ENCODE peak calls at places on chromosomes 13 and 19, in four cellular contexts. M, X, S and W are unnamed samples.

GRCh38 chr19:55632463-55632834 is 8.1 kb upstream of the ZNF784 start:
- DNase-seq in M (peak), X (peak), S (peak), W (no peak)

GRCh38 chr13:29547135-29547534 is 48.4 kb downstream of the SLC7A1 start:
- DNase-seq in M (no peak), X (no peak), S (no peak), W (no peak)

GRCh38 chr13:28559636-28560259 is 64.8 kb upstream of the FLT1 start:
- DNase-seq in M (no peak), X (no peak), S (no peak), W (no peak)

GRCh38 chr13:57624565-57625435 is 6.7 kb upstream of the PCDH17 start:
- DNase-seq in M (peak), X (peak), S (no peak), W (no peak)

GRCh38 chr13:98068511-98068910 is 74.4 kb upstream of the FARP1 start:
- DNase-seq in M (peak), X (no peak), S (no peak), W (no peak)

GRCh38 chr19:33231511-33231910 is 5.9 kb upstream of the SLC7A10 start:
- DNase-seq in M (no peak), X (no peak), S (no peak), W (no peak)

GRCh38 chr19:55546822-55547614 is 1.7 kb upstream of the SBK3 start:
- DNase-seq in M (peak), X (no peak), S (no peak), W (no peak)

GRCh38 chr19:38657633-38658222 is 10.3 kb downstream of the ACTN4 start:
- DNase-seq in M (no peak), X (no peak), S (no peak), W (no peak)

GRCh38 chr13:90445179-90445578 is 902.3 kb upstream of the MIR17HG start:
- DNase-seq in M (no peak), X (no peak), S (no peak), W (no peak)

GRCh38 chr13:112905990-112906641 is 62.9 kb upstream of the MCF2L start:
- DNase-seq in M (no peak), X (no peak), S (no peak), W (no peak)

GRCh38 chr19:38049105-38049649 is 142.2 kb downstream of the SIPA1L3 start:
- DNase-seq in M (no peak), X (peak), S (peak), W (peak)

GRCh38 chr19:42440357-42441046 is 2.2 kb downstream of the CXCL17 start:
- DNase-seq in M (peak), X (no peak), S (no peak), W (peak)

GRCh38 chr13:68697551-68697950 is 1410.1 kb upstream of the ATXN8OS start:
- DNase-seq in M (peak), X (no peak), S (no peak), W (no peak)

GRCh38 chr19:441213-441823 is 19.5 kb downstream of the SHC2 start:
- DNase-seq in M (no peak), X (no peak), S (no peak), W (no peak)

GRCh38 chr19:4051175-4052101 is 15.3 kb downstream of the ZBTB7A start:
- DNase-seq in M (no peak), X (peak), S (no peak), W (no peak)

GRCh38 chr19:6062274-6062673 is 48.0 kb downstream of the RFX2 start:
- DNase-seq in M (peak), X (peak), S (no peak), W (no peak)

GRCh38 chr13:113759525-113760137 is 605 bp downstream of the TMEM255B start:
- DNase-seq in M (no peak), X (no peak), S (no peak), W (no peak)

GRCh38 chr13:98143601-98144500 is 957 bp downstream of the FARP1 start:
- DNase-seq in M (no peak), X (no peak), S (no peak), W (no peak)

GRCh38 chr13:25335856-25336255 is 34.4 kb downstream of the NUP58 start:
- DNase-seq in M (no peak), X (no peak), S (no peak), W (no peak)

GRCh38 chr13:99385940-99386339 is 78.7 kb upstream of the GPR183 start:
- DNase-seq in M (no peak), X (no peak), S (no peak), W (no peak)

GRCh38 chr13:113112893-113113845 is 7.6 kb downstream of the F7 start:
- DNase-seq in M (no peak), X (no peak), S (no peak), W (no peak)

GRCh38 chr13:110114351-110114750 is 192.6 kb downstream of the COL4A1 start:
- DNase-seq in M (no peak), X (no peak), S (no peak), W (no peak)

GRCh38 chr19:35592226-35592625 is 6.3 kb downstream of the PMIS2 start:
- DNase-seq in M (peak), X (peak), S (no peak), W (peak)

GRCh38 chr19:11142528-11143171 is 12.9 kb downstream of the SPC24 start:
- DNase-seq in M (peak), X (no peak), S (no peak), W (no peak)

GRCh38 chr13:41995946-41996345 is 35.0 kb upstream of the VWA8 start:
- DNase-seq in M (peak), X (peak), S (no peak), W (no peak)

GRCh38 chr13:101698400-101698799 is 245.9 kb downstream of the ITGBL1 start:
- DNase-seq in M (no peak), X (no peak), S (no peak), W (no peak)

GRCh38 chr13:105353654-105354053 is 1181.8 kb downstream of the EFNB2 start:
- DNase-seq in M (no peak), X (no peak), S (no peak), W (no peak)

GRCh38 chr13:50911051-50911690 is 1.6 kb downstream of the RNASEH2B start:
- DNase-seq in M (peak), X (peak), S (no peak), W (no peak)

GRCh38 chr19:43527860-43528622 is 1.0 kb upstream of the ETHE1 start:
- DNase-seq in M (no peak), X (no peak), S (no peak), W (no peak)

GRCh38 chr13:100854091-100854490 is 179.5 kb upstream of the TMTC4 start:
- DNase-seq in M (no peak), X (no peak), S (no peak), W (no peak)

GRCh38 chr19:43407416-43408005 is 7.2 kb upstream of the TEX101 start:
- DNase-seq in M (no peak), X (no peak), S (no peak), W (no peak)

GRCh38 chr13:60019119-60019993 is 144.4 kb downstream of the DIAPH3 start:
- DNase-seq in M (no peak), X (no peak), S (peak), W (no peak)

GRCh38 chr19:13621413-13621812 is 115.1 kb upstream of the CACNA1A start:
- DNase-seq in M (peak), X (no peak), S (no peak), W (no peak)

GRCh38 chr19:55418185-55418584 is 10.6 kb upstream of the UBE2S start:
- DNase-seq in M (peak), X (no peak), S (no peak), W (no peak)

GRCh38 chr13:22936228-22936627 is 244.6 kb upstream of the SGCG start:
- DNase-seq in M (no peak), X (no peak), S (no peak), W (no peak)

GRCh38 chr13:83153833-83154232 is 728.4 kb downstream of the SLITRK1 start:
- DNase-seq in M (no peak), X (no peak), S (no peak), W (no peak)

GRCh38 chr13:83150616-83151307 is 731.5 kb downstream of the SLITRK1 start:
- DNase-seq in M (peak), X (no peak), S (no peak), W (no peak)

DNA sequence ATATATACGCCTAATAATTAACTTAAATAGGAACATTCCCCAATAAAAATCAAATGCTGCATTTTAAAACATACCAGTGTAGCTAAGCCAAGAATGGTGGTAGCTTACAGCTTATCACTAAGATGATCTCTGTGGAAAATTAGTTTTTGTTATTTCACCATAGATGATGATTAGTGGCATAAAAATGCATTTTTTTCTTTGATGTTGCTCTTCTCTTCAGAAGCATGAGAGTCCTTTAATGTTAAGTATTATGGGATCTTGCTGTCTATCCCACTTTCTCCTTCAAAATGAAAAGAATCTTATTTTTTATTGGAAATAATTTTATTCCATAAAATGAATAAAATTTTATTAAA is 731.0 kb downstream of the SLITRK1 start:
- DNase-seq in M (no peak), X (no peak), S (no peak), W (no peak)
- TF ChIP-seq POLR2AphosphoS5 in M (no peak), X (no peak), S (no peak), W (no peak)

GRCh38 chr13:46101002-46101401 is 3.8 kb downstream of the CPB2 start:
- DNase-seq in M (no peak), X (no peak), S (no peak), W (no peak)

GRCh38 chr13:46101488-46102289 is 3.1 kb downstream of the CPB2 start:
- DNase-seq in M (no peak), X (no peak), S (no peak), W (no peak)

GRCh38 chr13:46097663-46098062 is 7.2 kb downstream of the CPB2 start:
- DNase-seq in M (no peak), X (no peak), S (no peak), W (no peak)

GRCh38 chr13:46103037-46103436 is 1.8 kb downstream of the CPB2 start:
- DNase-seq in M (no peak), X (no peak), S (no peak), W (no peak)

GRCh38 chr13:46100191-46100877 is 4.5 kb downstream of the CPB2 start:
- DNase-seq in M (peak), X (no peak), S (no peak), W (no peak)
- TF ChIP-seq SPI1 in M (no peak), X (no peak), S (no peak), W (peak)

DNA sequence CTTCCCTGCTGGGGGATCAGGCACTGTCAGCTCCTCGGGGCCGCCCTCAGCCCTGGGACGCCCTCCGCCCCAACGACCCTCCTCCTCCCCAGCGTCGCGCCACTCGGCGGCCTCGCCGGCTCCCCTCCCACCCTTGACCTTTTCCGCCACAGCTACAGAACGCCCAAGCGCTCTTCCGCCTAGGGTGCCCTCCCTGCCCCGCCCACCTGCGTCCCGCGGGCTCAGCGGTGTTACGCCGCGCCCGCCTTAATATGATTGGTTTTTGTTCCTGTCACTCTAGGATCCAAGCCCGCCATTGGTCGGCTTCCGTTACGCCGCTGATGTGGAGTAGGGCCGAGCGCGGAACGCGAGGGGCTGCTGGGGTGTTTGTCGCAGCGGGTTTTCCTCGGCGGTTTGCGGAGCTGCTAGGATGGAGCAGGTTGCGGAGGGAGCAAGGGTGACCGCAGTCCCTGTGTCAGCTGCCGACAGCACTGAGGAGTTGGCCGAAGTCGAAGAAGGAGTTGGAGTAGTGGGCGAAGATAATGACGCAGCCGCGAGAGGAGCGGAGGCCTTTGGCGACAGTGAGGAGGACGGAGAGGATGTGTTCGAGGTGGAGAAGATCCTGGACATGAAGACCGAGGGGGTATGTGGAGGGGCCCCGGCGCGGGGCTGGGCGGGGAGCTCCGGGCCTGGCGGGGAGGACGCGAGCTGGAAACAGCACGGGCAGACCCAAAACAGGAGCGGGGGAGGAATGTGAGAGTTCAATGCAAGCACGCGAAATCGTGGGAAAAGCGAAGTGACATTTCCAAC is at the start of gene MPHOSPH8:
- DNase-seq in M (peak), X (peak), S (peak), W (peak)
- TF ChIP-seq POLR2AphosphoS5 in M (no peak), X (peak), S (peak), W (no peak)

GRCh38 chr13:40126301-40127085 is 471.0 kb downstream of the COG6 start:
- DNase-seq in M (no peak), X (no peak), S (no peak), W (no peak)
- TF ChIP-seq SPI1 in M (no peak), X (no peak), S (no peak), W (no peak)

GRCh38 chr19:49593233-49594113 is 2.5 kb downstream of the PRR12 start:
- DNase-seq in M (peak), X (peak), S (peak), W (peak)
- TF ChIP-seq POLR2AphosphoS5 in M (peak), X (no peak), S (no peak), W (no peak)

DNA sequence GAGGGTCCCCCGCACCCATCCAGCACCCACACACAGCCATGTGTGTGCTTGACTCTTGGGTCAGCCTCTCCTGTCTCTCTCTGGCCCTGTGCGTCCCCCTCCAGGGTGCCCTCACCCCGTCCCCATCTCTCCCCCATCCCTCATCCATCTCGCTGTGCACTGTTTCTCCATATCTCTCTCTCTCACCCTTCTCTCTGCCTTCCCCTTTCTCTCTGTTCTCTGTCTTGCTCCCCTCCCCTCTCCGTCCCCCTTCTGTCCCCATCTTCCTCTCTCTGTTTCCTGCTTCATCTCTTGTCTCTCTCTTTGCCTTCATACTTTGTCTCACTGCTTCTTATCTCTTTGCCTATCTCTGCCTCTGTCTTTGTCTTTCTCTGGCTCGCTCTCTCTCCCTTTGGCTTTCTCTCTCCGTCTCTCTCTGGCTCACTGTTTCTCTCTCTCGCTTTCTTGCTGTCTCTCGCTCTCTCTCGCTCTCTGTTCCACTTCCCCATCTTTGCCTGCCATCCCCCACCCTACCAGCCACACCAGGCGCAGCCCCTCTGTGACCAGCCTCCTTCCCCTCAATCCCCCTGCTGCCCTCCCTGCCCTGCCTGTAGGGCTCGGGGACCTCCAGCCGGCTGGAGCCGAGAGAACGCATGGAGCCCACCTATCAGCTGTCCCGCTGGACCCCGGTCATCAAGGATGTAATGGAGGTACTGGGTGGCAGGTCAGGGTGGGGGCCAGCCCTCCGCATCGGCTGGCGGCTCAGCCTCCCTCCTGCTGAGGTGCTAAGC is 8.9 kb downstream of the STXBP2 start:
- DNase-seq in M (no peak), X (no peak), S (no peak), W (no peak)
- TF ChIP-seq SPI1 in M (no peak), X (peak), S (no peak), W (peak)

GRCh38 chr19:45632468-45633196 is 6.6 kb downstream of the EML2 start:
- DNase-seq in M (peak), X (no peak), S (no peak), W (no peak)
- TF ChIP-seq POLR2AphosphoS5 in M (no peak), X (no peak), S (no peak), W (no peak)